ENCODE peak calls at places on chromosomes 5 and 9, in six cellular contexts. B is kidney glomerular epithelial cell; K is H7; W is activated naive CD8-positive, alpha-beta T cell treated with anti-CD3 and anti-CD28 coated beads, Interleukin-2, amount 10 ng/mL, durations not matched to agents 7 days and 5 days; M is non-pigmented ciliary epithelial cell; X is GDM1. V is an unnamed sample.
A peak's percentile ranks its signal among the peaks of the same experiment; 100 is the strongest.

GRCh38 chr9:33436445-33436844 is 10.9 kb downstream of the AQP3 start:
- DNase-seq in X (no peak), K (no peak), W (no peak), M (no peak), B (no peak), V (no peak)

GRCh38 chr9:27564685-27565084 is 8.6 kb downstream of the C9orf72 start:
- DNase-seq in X (no peak), B (no peak), W (no peak), K (no peak), M (no peak), V (no peak)

GRCh38 chr9:137276757-137277328 is 683 bp upstream of the TOR4A start:
- DNase-seq in K (peak; percentile 91), W (peak; percentile 34), B (no peak), M (no peak), X (peak; percentile 65), V (peak; percentile 12)

GRCh38 chr9:113544001-113544340 is 80.4 kb downstream of the RGS3 start:
- DNase-seq in B (no peak), W (no peak), K (no peak), M (no peak), X (no peak), V (no peak)

GRCh38 chr5:72379936-72380335 is 59.8 kb downstream of the PTCD2 start:
- DNase-seq in B (no peak), W (no peak), M (no peak), X (no peak), K (no peak), V (no peak)

GRCh38 chr9:2014148-2014547 is 999 bp upstream of the SMARCA2 start:
- DNase-seq in X (no peak), K (no peak), M (no peak), W (no peak), B (no peak), V (no peak)

GRCh38 chr5:142325677-142326479 is 1.1 kb upstream of the SPRY4 start:
- DNase-seq in W (peak; percentile 58), M (no peak), B (peak; percentile 33), K (peak; percentile 90), X (no peak), V (peak; percentile 44)

GRCh38 chr9:136568288-136569081 is 22.6 kb upstream of the NOTCH1 start:
- DNase-seq in M (no peak), K (no peak), B (no peak), W (no peak), X (no peak), V (no peak)

GRCh38 chr5:176157656-176158055 is 80.6 kb upstream of the SIMC1 start:
- DNase-seq in X (no peak), M (no peak), B (peak; percentile 33), W (no peak), K (no peak), V (peak; percentile 81)

GRCh38 chr5:75375414-75375813 is 38.4 kb downstream of the HMGCR start:
- DNase-seq in K (no peak), X (no peak), B (no peak), W (no peak), M (no peak), V (no peak)

GRCh38 chr5:21831145-21831787 is 1021.9 kb downstream of the CDH12 start:
- DNase-seq in M (no peak), K (no peak), X (no peak), B (no peak), W (no peak), V (no peak)

GRCh38 chr9:82108474-82108873 is 119.9 kb downstream of the SPATA31D1 start:
- DNase-seq in K (no peak), M (no peak), X (no peak), W (no peak), B (no peak), V (no peak)

GRCh38 chr9:95316794-95317118 is 753 bp downstream of the FANCC start:
- DNase-seq in M (no peak), B (peak; percentile 47), X (peak; percentile 60), K (peak; percentile 96), W (no peak), V (peak; percentile 51)

GRCh38 chr5:180467028-180467427 is 27.2 kb upstream of the CNOT6 start:
- DNase-seq in K (peak; percentile 38), B (peak; percentile 24), X (no peak), W (no peak), M (no peak), V (peak; percentile 35)

GRCh38 chr5:148909766-148910165 is 83.4 kb downstream of the ADRB2 start:
- DNase-seq in B (no peak), K (no peak), M (no peak), X (no peak), W (no peak), V (no peak)

GRCh38 chr5:76270214-76270613 is 132.9 kb upstream of the IQGAP2 start:
- DNase-seq in M (no peak), K (no peak), W (no peak), B (peak; percentile 72), X (no peak), V (peak; percentile 26)

GRCh38 chr5:120083851-120084615 is 380.1 kb upstream of the PRR16 start:
- DNase-seq in B (no peak), K (peak; percentile 0), W (no peak), X (no peak), M (no peak), V (no peak)

GRCh38 chr5:162248107-162248713 is 180.6 kb downstream of the GABRG2 start:
- DNase-seq in W (no peak), B (no peak), M (no peak), K (peak; percentile 45), X (no peak), V (no peak)

GRCh38 chr5:151703227-151703626 is 16.5 kb upstream of the SPARC start:
- DNase-seq in M (no peak), K (no peak), B (no peak), W (no peak), X (no peak), V (no peak)

GRCh38 chr5:178450121-178450631 is 140.0 kb downstream of the COL23A1 start:
- DNase-seq in B (no peak), M (no peak), X (no peak), K (peak; percentile 54), W (no peak), V (no peak)

V was measured in astrocyte.